ENCODE peak calls at places on chromosomes 1 and 21, in five cellular contexts. F is colonic mucosa, L is cardiac muscle cell, J is tibial nerve, H is Peyer's patch. Y is an unnamed sample.
A peak's percentile ranks its signal among the peaks of the same experiment; 100 is the strongest.

GRCh38 chr21:39149882-39150281 is 33.4 kb downstream of the PSMG1 start:
- DNase-seq in J (no peak), H (no peak), F (no peak), L (no peak), Y (no peak)

GRCh38 chr1:156870734-156871133 is 10.1 kb downstream of the NTRK1 start:
- DNase-seq in L (peak; percentile 55), F (no peak), H (no peak), J (no peak), Y (no peak)

GRCh38 chr1:228276901-228277490 is 69.2 kb downstream of the OBSCN start:
- DNase-seq in H (no peak), L (no peak), J (no peak), F (no peak), Y (no peak)

GRCh38 chr1:75203415-75204277 is 69.5 kb downstream of the LHX8 start:
- DNase-seq in H (no peak), J (peak; percentile 8), L (peak; percentile 58), F (no peak), Y (peak; percentile 28)

GRCh38 chr1:117341123-117341522 is 26.1 kb upstream of the MAN1A2 start:
- DNase-seq in J (no peak), F (no peak), L (no peak), H (no peak), Y (no peak)

GRCh38 chr1:164774819-164775654 is 216.1 kb downstream of the PBX1 start:
- DNase-seq in J (no peak), F (peak; percentile 60), H (peak; percentile 64), L (no peak), Y (no peak)

GRCh38 chr1:233613252-233614172 is at the start of gene KCNK1:
- DNase-seq in H (peak; percentile 86), F (peak; percentile 91), L (peak; percentile 94), J (peak; percentile 43), Y (no peak)

GRCh38 chr1:208010070-208010469 is 99.1 kb upstream of the CD34 start:
- DNase-seq in L (no peak), F (no peak), H (no peak), J (no peak), Y (no peak)

GRCh38 chr1:2533356-2533755 is 3.3 kb upstream of the HES5 start:
- DNase-seq in J (no peak), H (no peak), L (no peak), F (no peak), Y (no peak)

GRCh38 chr1:186572509-186572908 is 107.7 kb downstream of the PTGS2 start:
- DNase-seq in L (no peak), H (no peak), F (no peak), J (no peak), Y (no peak)

GRCh38 chr21:27725916-27726315 is 759.0 kb upstream of the ADAMTS5 start:
- DNase-seq in F (no peak), J (no peak), H (no peak), L (no peak), Y (no peak)

GRCh38 chr21:34189506-34189905 is 116.1 kb downstream of the MRPS6 start:
- DNase-seq in H (no peak), L (no peak), J (no peak), F (no peak), Y (no peak)

GRCh38 chr1:183227963-183228649 is 42.0 kb downstream of the LAMC2 start:
- DNase-seq in F (peak; percentile 65), J (peak; percentile 60), H (peak; percentile 63), L (peak; percentile 70), Y (no peak)

GRCh38 chr1:7471836-7472235 is 299.3 kb upstream of the VAMP3 start:
- DNase-seq in F (no peak), L (no peak), J (no peak), H (no peak), Y (no peak)

GRCh38 chr21:34791776-34792503 is 123.1 kb downstream of the CLIC6 start:
- DNase-seq in J (no peak), H (no peak), F (no peak), L (no peak), Y (no peak)

GRCh38 chr1:217373761-217374701 is 256.9 kb downstream of the GPATCH2 start:
- DNase-seq in J (no peak), L (no peak), H (no peak), F (no peak), Y (no peak)

GRCh38 chr1:40592107-40592773 is 60.8 kb downstream of the ZNF684 start:
- DNase-seq in H (no peak), L (peak; percentile 48), J (peak; percentile 40), F (no peak), Y (peak; percentile 25)

GRCh38 chr1:109201123-109201703 is 12.5 kb upstream of the SARS1 start:
- DNase-seq in F (peak; percentile 59), J (no peak), L (peak; percentile 78), H (peak; percentile 75), Y (no peak)

GRCh38 chr1:25815208-25816111 is 4.3 kb upstream of the MTFR1L start:
- DNase-seq in H (no peak), L (no peak), F (no peak), J (no peak), Y (no peak)

GRCh38 chr1:83764209-83764608 is 234.7 kb downstream of the TTLL7 start:
- DNase-seq in J (no peak), F (no peak), H (no peak), L (no peak), Y (no peak)

GRCh38 chr1:181129771-181130606 is 41.5 kb downstream of the IER5 start:
- DNase-seq in J (no peak), F (no peak), H (no peak), L (no peak), Y (no peak)

GRCh38 chr1:28860332-28861073 is 48.5 kb downstream of the OPRD1 start:
- DNase-seq in L (peak; percentile 23), J (no peak), H (peak; percentile 83), F (peak; percentile 30), Y (no peak)

GRCh38 chr1:216390956-216391355 is 32.3 kb downstream of the USH2A start:
- DNase-seq in L (no peak), J (no peak), H (no peak), F (no peak), Y (no peak)

GRCh38 chr1:14804626-14805025 is 206.1 kb downstream of the KAZN start:
- DNase-seq in H (no peak), F (no peak), J (no peak), L (no peak), Y (no peak)

GRCh38 chr1:118963456-118964430 is 24.4 kb downstream of the TBX15 start:
- DNase-seq in L (peak; percentile 90), H (peak; percentile 56), J (peak; percentile 71), F (no peak), Y (no peak)

GRCh38 chr1:214449371-214449770 is 102.0 kb downstream of the PTPN14 start:
- DNase-seq in F (no peak), H (no peak), J (no peak), L (no peak), Y (no peak)
- H3K4me1 ChIP-seq in F (no peaks in the 10 kb centered on the region), H (no peaks in the 10 kb centered on the region), J (peaks cover 57% of the 10 kb centered on the region), L (no peaks in the 10 kb centered on the region), Y (no peaks in the 10 kb centered on the region)

DNA sequence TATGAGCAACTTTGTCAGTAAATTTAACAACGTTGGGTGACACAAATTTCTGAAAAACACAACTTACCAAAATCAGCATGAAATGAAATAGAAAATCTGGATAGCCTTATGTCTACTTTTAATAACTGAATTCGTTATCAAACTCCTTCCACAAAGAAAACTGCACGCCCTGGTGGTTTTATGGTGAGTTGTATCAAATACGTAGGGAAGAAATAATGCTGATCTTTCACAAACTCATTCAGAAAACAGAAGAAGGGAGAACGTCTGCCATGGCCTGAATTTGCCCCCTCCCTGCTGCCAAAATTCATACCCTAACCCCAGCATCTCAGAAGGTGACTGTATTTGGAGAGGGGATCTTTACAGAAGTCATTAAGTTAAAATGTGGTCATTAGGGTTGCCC is 50.0 kb upstream of the COL18A1 start:
- DNase-seq in J (no peak), F (no peak), L (no peak), H (no peak), Y (no peak)
- H3K4me3 ChIP-seq in J (no peak overlapping the region), F (no peak overlapping the region), L (no peak overlapping the region), H (no peak overlapping the region), Y (no peak overlapping the region)

GRCh38 chr1:27561126-27561899 is 42.6 kb downstream of the AHDC1 start:
- DNase-seq in L (no peak), J (no peak), H (no peak), F (no peak), Y (no peak)

GRCh38 chr1:27562021-27562420 is 41.9 kb downstream of the AHDC1 start:
- DNase-seq in L (no peak), H (no peak), J (no peak), F (no peak), Y (no peak)

GRCh38 chr1:27562483-27563406 is 41.2 kb downstream of the AHDC1 start:
- DNase-seq in L (no peak), H (no peak), F (no peak), J (no peak), Y (no peak)

GRCh38 chr1:27559466-27560030 is 44.4 kb downstream of the AHDC1 start:
- DNase-seq in J (no peak), F (no peak), L (no peak), H (no peak), Y (no peak)

GRCh38 chr1:27560271-27561125 is 43.4 kb downstream of the AHDC1 start:
- DNase-seq in F (no peak), J (no peak), H (no peak), L (no peak), Y (no peak)
- H3K4me1 ChIP-seq in F (peaks cover 33% of the 10 kb centered on the region), J (peaks cover 94% of the 10 kb centered on the region), H (peaks cover 80% of the 10 kb centered on the region), L (peaks cover 66% of the 10 kb centered on the region), Y (peaks cover 19% of the 10 kb centered on the region)

GRCh38 chr21:36848875-36849274 is 117.6 kb downstream of the HLCS start:
- DNase-seq in F (no peak), J (no peak), L (no peak), H (no peak), Y (no peak)
- H3K4me3 ChIP-seq in F (no peak overlapping the region), J (no peak overlapping the region), L (no peak overlapping the region), H (no peak overlapping the region), Y (no peak overlapping the region)

GRCh38 chr1:10779841-10780240 is 16.6 kb downstream of the CASZ1 start:
- DNase-seq in J (no peak), L (no peak), H (no peak), F (peak; percentile 70), Y (no peak)
- H3K4me1 ChIP-seq in J (no peaks in the 10 kb centered on the region), L (peaks cover 29% of the 10 kb centered on the region), H (peaks cover 70% of the 10 kb centered on the region), F (no peaks in the 10 kb centered on the region), Y (no peaks in the 10 kb centered on the region)

DNA sequence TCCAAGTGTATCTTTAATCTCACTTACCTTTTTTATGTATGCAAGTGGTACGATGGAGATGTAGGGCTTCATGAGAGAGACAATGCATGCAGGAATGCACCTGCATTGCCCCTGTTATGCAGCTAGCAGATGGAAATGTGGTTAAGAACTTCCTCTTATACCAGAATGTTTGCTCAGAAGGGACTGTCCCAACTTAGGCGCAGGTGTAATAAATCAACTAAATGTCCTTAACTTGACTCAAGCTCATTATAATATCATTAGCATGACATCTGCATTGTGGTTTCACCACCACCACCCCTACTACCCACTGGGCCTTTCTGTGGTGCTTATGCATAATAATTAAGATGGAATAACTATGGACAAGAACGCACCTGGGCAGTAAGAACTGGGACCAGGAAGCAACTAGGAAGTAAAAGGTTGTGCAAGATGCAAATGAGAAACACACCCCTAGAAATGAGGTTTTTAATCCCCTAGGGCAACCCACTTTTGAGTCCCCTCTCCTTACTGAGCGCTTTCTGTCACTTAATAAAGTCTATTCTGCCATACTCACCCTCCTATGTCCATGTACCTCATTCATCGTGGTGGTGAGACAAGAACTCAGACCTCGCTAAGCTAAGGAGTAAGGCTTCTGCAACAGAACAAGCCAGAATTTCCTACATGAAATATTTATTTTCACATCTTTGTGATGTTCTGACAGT is 1103.3 kb upstream of the B3GALT2 start:
- DNase-seq in F (peak; percentile 18), L (no peak), J (no peak), H (peak; percentile 73), Y (peak; percentile 47)
- H3K4me3 ChIP-seq in F (no peak overlapping the region), L (no peak overlapping the region), J (no peak overlapping the region), H (no peak overlapping the region), Y (peak overlapping the region; percentile 75)